ENCODE peak calls at places on chromosomes 13 and 19, in four cellular contexts. H, L, Q and D are unnamed samples.

GRCh38 chr13:112880221-112880641 is 88.8 kb upstream of the MCF2L start:
- DNase-seq in H (no peak), L (no peak), Q (no peak), D (no peak)

GRCh38 chr19:13051581-13052165 is 51.0 kb downstream of the LYL1 start:
- DNase-seq in L (peak; percentile 67), H (no peak), Q (peak; percentile 83), D (peak; percentile 85)

GRCh38 chr19:3968556-3969434 is 2.1 kb downstream of the DAPK3 start:
- DNase-seq in Q (peak; percentile 87), L (peak; percentile 100), H (peak; percentile 73), D (peak; percentile 80)

GRCh38 chr19:12833747-12834417 is 497 bp downstream of the RTBDN start:
- DNase-seq in H (no peak), L (peak; percentile 18), Q (no peak), D (peak; percentile 26)

GRCh38 chr19:3544742-3545668 is 6.0 kb downstream of the TEKTIP1 start:
- DNase-seq in Q (peak; percentile 82), H (peak; percentile 83), L (peak; percentile 58), D (peak; percentile 95)

GRCh38 chr13:23715092-23715761 is 145.0 kb downstream of the TNFRSF19 start:
- DNase-seq in L (no peak), Q (no peak), H (no peak), D (no peak)

GRCh38 chr13:42658019-42658418 is 84.1 kb downstream of the TNFSF11 start:
- DNase-seq in H (no peak), L (no peak), Q (no peak), D (no peak)

GRCh38 chr19:5696196-5697021 is 6.3 kb downstream of the RPL36 start:
- DNase-seq in L (no peak), Q (no peak), H (peak; percentile 48), D (peak; percentile 55)

DNA sequence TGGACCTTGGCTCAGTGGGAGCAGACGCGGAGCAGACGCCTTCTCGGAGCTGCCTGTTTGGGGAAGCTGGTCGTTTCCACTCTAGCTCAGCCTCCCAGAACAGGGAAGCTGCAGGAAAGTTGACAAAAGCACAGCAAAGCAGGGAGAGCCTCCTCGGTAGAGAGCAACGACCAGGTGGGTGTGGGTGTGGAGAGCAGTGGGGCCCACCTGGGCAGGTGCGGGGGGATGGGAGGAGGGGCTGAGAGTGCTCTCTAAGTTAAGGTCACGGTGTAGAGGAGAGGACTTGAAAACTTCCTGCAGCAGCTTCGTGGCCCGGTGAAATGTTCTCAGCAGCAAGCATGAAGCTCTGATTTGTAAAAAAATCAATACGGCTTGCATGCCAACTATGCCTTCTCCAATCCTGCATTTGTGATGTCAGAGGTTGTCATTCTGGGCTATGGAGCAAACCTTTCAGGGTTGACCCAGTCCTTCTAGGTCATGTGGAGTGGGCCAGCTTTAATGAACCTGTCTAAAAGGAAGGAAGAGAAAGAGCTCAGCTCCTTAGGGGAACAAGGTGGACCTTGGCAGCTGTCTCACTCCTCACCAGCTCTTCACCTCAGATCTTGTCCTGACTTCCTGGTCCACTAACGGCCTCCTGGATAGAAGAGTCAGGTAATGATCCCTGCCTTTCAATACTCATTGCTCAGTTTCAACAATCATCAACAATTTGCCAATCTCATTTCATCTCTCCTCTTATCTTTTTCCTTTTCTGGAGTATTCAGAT is 85.8 kb upstream of the UBL3 start:
- DNase-seq in H (peak; percentile 54), Q (no peak), L (no peak), D (no peak)
- H3K4me1 ChIP-seq in H (no peaks in the 10 kb centered on the region), Q (peaks cover 2% of the 10 kb centered on the region), L (peaks cover 5% of the 10 kb centered on the region), D (peaks cover 7% of the 10 kb centered on the region)

GRCh38 chr13:45742985-45743384 is 40.9 kb downstream of the CBY2 start:
- DNase-seq in L (no peak), Q (no peak), H (no peak), D (no peak)
- TF ChIP-seq CTCF in L (no peak), Q (no peak), H (no peak), D (no peak)

GRCh38 chr19:2271516-2272103 is 10.4 kb downstream of the PEAK3 start:
- DNase-seq in H (peak; percentile 54), Q (peak; percentile 32), L (peak; percentile 78), D (no peak)
- H3K4me1 ChIP-seq in H (no peaks in the 10 kb centered on the region), Q (peaks cover 21% of the 10 kb centered on the region), L (peaks cover 6% of the 10 kb centered on the region), D (peaks cover 20% of the 10 kb centered on the region)

GRCh38 chr13:89115307-89115706 is 1444.1 kb downstream of the SLITRK5 start:
- DNase-seq in L (no peak), Q (no peak), H (no peak), D (no peak)
- TF ChIP-seq CTCF in L (no peak), Q (no peak), H (no peak), D (no peak)

GRCh38 chr19:45451850-45452387 is 15.9 kb upstream of the FOSB start:
- DNase-seq in L (no peak), H (no peak), Q (no peak), D (no peak)
- H3K4me1 ChIP-seq in L (peaks cover 9% of the 10 kb centered on the region), H (no peaks in the 10 kb centered on the region), Q (peaks cover 11% of the 10 kb centered on the region), D (peaks cover 11% of the 10 kb centered on the region)

DNA sequence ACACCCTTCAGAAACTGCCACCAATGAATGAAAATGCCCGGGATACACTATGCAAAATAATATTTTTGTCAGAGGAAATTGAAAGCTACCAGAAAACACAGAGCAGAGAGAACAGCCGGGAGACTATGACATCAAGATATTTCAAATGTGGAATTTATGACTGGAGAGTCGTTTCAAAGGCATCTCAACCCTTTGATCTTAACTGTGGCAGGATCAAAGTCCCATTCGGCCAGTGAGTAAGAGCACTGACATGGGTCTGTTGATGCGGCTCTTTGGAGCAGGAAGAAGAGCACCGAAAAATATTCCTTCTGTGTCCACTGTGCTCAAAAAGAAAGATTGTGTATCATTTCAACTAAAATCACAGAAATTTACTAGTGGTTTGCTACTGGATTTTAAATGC is 201.9 kb downstream of the RFC3 start:
- DNase-seq in H (no peak), L (no peak), Q (no peak), D (no peak)
- TF ChIP-seq CTCF in H (no peak), L (no peak), Q (no peak), D (no peak)

DNA sequence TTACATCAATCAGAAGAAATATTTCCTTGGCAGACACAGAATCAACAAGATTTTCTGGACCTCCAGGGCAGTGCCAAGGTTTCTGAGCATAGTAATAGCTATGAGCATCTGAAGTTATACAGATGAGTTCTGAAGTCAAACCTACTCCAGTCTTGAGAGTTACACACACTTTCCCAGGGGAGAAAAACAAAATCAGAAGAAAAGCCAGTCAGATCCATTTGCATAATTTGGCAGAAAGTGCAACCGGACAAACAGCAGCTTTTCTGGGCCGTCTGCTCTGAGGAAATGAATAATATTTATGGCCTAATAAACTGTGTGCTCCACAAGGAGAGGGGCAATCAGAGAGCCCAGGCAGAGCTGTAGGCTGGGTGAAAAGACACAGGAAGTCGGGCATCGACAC is 93.1 kb downstream of the KL start:
- DNase-seq in H (no peak), Q (no peak), L (no peak), D (no peak)
- H3K4me1 ChIP-seq in H (no peaks in the 10 kb centered on the region), Q (peaks cover 20% of the 10 kb centered on the region), L (peaks cover 6% of the 10 kb centered on the region), D (no peaks in the 10 kb centered on the region)